ENCODE peak calls at places on chromosomes 6 and 20, in seven cellular contexts. M is esophagus muscularis mucosa, R is Panc1, A is spleen, S is transverse colon, U is prostate gland, D is stomach. V is an unnamed sample.

GRCh38 chr6:29926081-29926794 is 16.1 kb upstream of the HLA-A start:
- DNase-seq in M (no peak), R (no peak), A (no peak), S (peak; percentile 25), U (no peak), D (no peak), V (no peak)

GRCh38 chr6:129683606-129684322 is 26.2 kb downstream of the ARHGAP18 start:
- DNase-seq in M (peak; percentile 91), R (peak; percentile 65), A (peak; percentile 91), S (peak; percentile 81), U (peak; percentile 49), D (peak; percentile 72), V (no peak)

GRCh38 chr6:125310994-125311649 is 9.4 kb upstream of the HDDC2 start:
- DNase-seq in M (no peak), R (peak; percentile 58), A (no peak), S (no peak), U (peak; percentile 32), D (no peak), V (no peak)

GRCh38 chr6:65202738-65203137 is 504.3 kb downstream of the EYS start:
- DNase-seq in M (no peak), R (no peak), A (no peak), S (no peak), U (no peak), D (no peak), V (no peak)

GRCh38 chr20:16423311-16424212 is 149.7 kb downstream of the KIF16B start:
- DNase-seq in M (peak; percentile 31), R (no peak), A (no peak), S (no peak), U (no peak), D (no peak), V (no peak)

GRCh38 chr6:52595000-52595795 is 18.3 kb upstream of the TRAM2 start:
- DNase-seq in M (no peak), R (no peak), A (no peak), S (peak; percentile 56), U (no peak), D (no peak), V (no peak)

GRCh38 chr20:25543068-25543467 is 42.3 kb downstream of the NINL start:
- DNase-seq in M (no peak), R (no peak), A (no peak), S (no peak), U (no peak), D (no peak), V (no peak)

GRCh38 chr20:3663031-3663701 is at the start of gene GFRA4:
- DNase-seq in M (no peak), R (no peak), A (peak; percentile 57), S (no peak), U (no peak), D (no peak), V (no peak)

GRCh38 chr6:147244832-147245231 is 40.6 kb downstream of the STXBP5 start:
- DNase-seq in M (no peak), R (no peak), A (no peak), S (no peak), U (no peak), D (no peak), V (no peak)

GRCh38 chr20:2692036-2692885 is at the start of gene EBF4:
- DNase-seq in M (no peak), R (no peak), A (peak; percentile 70), S (peak; percentile 47), U (peak; percentile 63), D (peak; percentile 55), V (no peak)

GRCh38 chr6:98044168-98044567 is 761.2 kb upstream of the MMS22L start:
- DNase-seq in M (no peak), R (no peak), A (no peak), S (no peak), U (no peak), D (no peak), V (no peak)
- H3K27ac ChIP-seq in M (no peak overlapping the region), R (no peak overlapping the region), A (no peak overlapping the region), S (no peak overlapping the region), U (no peak overlapping the region), D (no peak overlapping the region), V (no peak overlapping the region)

DNA sequence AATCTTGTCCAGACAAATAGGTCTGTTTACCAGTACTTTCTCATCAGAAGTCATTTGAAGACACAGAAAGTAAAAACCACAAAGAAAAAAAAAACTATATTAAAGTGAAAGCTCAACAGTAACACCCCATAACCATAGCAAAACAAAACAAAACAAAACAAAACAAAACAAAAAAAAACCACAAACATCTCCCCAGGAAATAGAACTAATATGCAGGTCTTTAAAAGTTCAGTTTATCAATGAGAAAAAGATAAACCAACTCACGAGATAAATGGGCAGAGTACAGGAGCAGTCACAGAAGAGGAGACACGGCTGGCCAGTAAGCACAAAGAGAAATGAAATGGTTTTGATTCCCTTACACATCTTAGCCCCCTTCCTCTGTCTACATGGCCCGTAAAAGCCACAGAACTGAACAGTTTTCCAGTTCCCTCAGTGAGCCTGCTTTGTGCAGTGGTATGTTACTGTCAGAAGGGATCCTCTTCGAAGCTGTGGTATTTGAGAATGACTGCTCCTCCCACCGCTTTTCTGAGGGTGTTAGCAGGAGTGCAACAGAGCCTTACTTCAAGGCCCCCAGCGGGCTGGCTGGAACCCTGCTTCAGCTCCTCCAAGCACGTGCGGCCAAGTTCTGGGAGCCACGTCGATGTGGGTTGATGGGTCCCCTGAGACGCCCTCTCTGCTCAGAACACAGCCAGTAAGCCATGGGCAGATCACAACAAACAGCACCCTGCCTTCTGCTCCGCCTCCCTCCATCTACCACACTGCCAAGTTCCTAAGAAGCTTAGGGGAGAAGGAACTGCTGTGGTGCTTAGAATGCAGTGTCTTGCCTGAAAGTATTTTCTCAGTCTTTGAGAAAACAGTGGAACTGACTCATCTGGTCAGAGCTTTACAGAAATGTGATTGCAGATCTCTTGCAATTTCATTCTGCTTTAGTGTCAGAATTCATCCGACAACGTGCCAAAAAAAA is 14.0 kb downstream of the UST start:
- DNase-seq in M (peak; percentile 93), R (no peak), A (peak; percentile 92), S (peak; percentile 51), U (peak; percentile 36), D (peak; percentile 35), V (peak; percentile 30)
- H3K4me1 ChIP-seq in M (peaks cover 47% of the 10 kb centered on the region), R (no peaks in the 10 kb centered on the region), A (peaks cover 80% of the 10 kb centered on the region), S (peaks cover 11% of the 10 kb centered on the region), U (no peaks in the 10 kb centered on the region), D (peaks cover 21% of the 10 kb centered on the region), V (no peaks in the 10 kb centered on the region)

GRCh38 chr20:10218536-10219451 is at the start of gene SNAP25:
- DNase-seq in M (no peak), R (peak; percentile 50), A (no peak), S (peak; percentile 22), U (peak; percentile 64), D (peak; percentile 41), V (peak; percentile 76)
- TF ChIP-seq POLR2AphosphoS5 in M (no peak), R (no peak), A (no peak), S (no peak), U (peak; percentile 55), D (no peak), V (no peak)

GRCh38 chr20:47500554-47500953 is 1.1 kb upstream of the NCOA3 start:
- DNase-seq in M (no peak), R (no peak), A (no peak), S (no peak), U (no peak), D (no peak), V (no peak)
- H3K27ac ChIP-seq in M (peak overlapping the region; percentile 93), R (peak overlapping the region; percentile 98), A (no peak overlapping the region), S (peak overlapping the region; percentile 89), U (peak overlapping the region; percentile 88), D (no peak overlapping the region), V (no peak overlapping the region)

GRCh38 chr6:31402324-31403282 is 792 bp upstream of the MICA start:
- DNase-seq in M (no peak), R (no peak), A (no peak), S (peak; percentile 38), U (peak; percentile 39), D (peak; percentile 37), V (no peak)

GRCh38 chr6:31401403-31401802 is 2.0 kb upstream of the MICA start:
- DNase-seq in M (no peak), R (no peak), A (no peak), S (peak; percentile 75), U (peak; percentile 36), D (peak; percentile 45), V (no peak)

GRCh38 chr6:31403283-31403989 is at the start of gene MICA:
- DNase-seq in M (peak; percentile 96), R (no peak), A (peak; percentile 94), S (peak; percentile 94), U (peak; percentile 94), D (peak; percentile 93), V (peak; percentile 91)

GRCh38 chr6:31399589-31400466 is 3.6 kb upstream of the MICA start:
- DNase-seq in M (peak; percentile 97), R (peak; percentile 75), A (peak; percentile 92), S (peak; percentile 94), U (peak; percentile 93), D (peak; percentile 91), V (peak; percentile 92)

GRCh38 chr6:31400467-31401289 is 2.7 kb upstream of the MICA start:
- DNase-seq in M (peak; percentile 97), R (no peak), A (peak; percentile 96), S (peak; percentile 88), U (peak; percentile 67), D (peak; percentile 86), V (peak; percentile 71)
- H3K4me1 ChIP-seq in M (peaks cover 72% of the 10 kb centered on the region), R (peaks cover 8% of the 10 kb centered on the region), A (peaks cover 77% of the 10 kb centered on the region), S (peaks cover 31% of the 10 kb centered on the region), U (peaks cover 6% of the 10 kb centered on the region), D (peaks cover 24% of the 10 kb centered on the region), V (peaks cover 4% of the 10 kb centered on the region)

DNA sequence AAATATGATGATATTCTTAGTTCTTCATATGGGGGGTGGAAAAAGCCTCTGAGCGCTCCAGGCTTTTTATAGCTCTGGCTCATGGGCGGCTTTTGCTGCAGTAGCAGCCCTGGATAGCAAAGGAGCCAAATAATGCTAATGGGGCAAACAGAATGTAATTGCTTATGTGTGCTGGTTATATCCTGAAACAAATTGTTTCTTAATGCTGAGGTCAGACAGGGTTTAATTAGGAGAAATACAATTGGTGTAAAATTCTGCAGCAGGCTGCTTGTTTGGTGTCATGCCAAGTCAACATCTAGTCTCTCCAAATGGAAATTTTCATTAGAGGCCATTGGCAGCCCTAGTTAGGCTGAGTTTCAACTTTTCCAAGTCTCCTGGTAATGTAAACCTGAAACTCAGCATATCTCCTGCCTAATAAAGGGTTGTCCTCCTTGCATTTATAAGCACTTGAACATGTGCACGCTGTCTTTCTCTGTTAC is 530.1 kb upstream of the NOX3 start:
- DNase-seq in M (no peak), R (no peak), A (no peak), S (no peak), U (peak; percentile 7), D (no peak), V (no peak)
- TF ChIP-seq POLR2AphosphoS5 in M (peak; percentile 34), R (no peak), A (no peak), S (no peak), U (peak; percentile 28), D (no peak), V (no peak)

GRCh38 chr20:52959125-52959524 is 13.0 kb upstream of the TSHZ2 start:
- DNase-seq in M (no peak), R (no peak), A (no peak), S (no peak), U (peak; percentile 13), D (no peak), V (no peak)
- H3K27ac ChIP-seq in M (no peak overlapping the region), R (no peak overlapping the region), A (no peak overlapping the region), S (no peak overlapping the region), U (no peak overlapping the region), D (no peak overlapping the region), V (no peak overlapping the region)